ENCODE peak calls at places on chromosomes 13 and 19, in five cellular contexts. N is nucleus accumbens; M is C1 segment of cervical spinal cord; J is small intestine; E is stimulated activated CD4-positive, alpha-beta T cell treated with anti-CD3 and anti-CD28 coated beads, Interleukin-12 subunit alpha, Interleukin-12 subunit beta, amount 100 ng/mL, for 24 hours. H is an unnamed sample.

GRCh38 chr13:21130116-21130515 is 46.2 kb downstream of the SKA3 start:
- DNase-seq in N (no peak), M (no peak), J (no peak), E (no peak), H (no peak)

GRCh38 chr19:43532571-43532961 is 422 bp upstream of the ZNF575 start:
- DNase-seq in N (no peak), M (no peak), J (peak), E (no peak), H (no peak)

GRCh38 chr13:64272681-64273080 is 2857.0 kb upstream of the PCDH20 start:
- DNase-seq in N (no peak), M (no peak), J (no peak), E (no peak), H (no peak)

GRCh38 chr13:108342369-108343289 is 73.1 kb downstream of the TNFSF13B start:
- DNase-seq in N (no peak), M (no peak), J (peak), E (no peak), H (peak)

GRCh38 chr19:13044160-13044853 is 49.0 kb downstream of the NFIX start:
- DNase-seq in N (no peak), M (no peak), J (no peak), E (no peak), H (no peak)

GRCh38 chr13:24306632-24307031 is 2.7 kb upstream of the C1QTNF9 start:
- DNase-seq in N (no peak), M (no peak), J (no peak), E (no peak), H (no peak)

GRCh38 chr19:49816616-49817015 is 1.5 kb upstream of the MED25 start:
- DNase-seq in N (no peak), M (no peak), J (no peak), E (no peak), H (no peak)

GRCh38 chr13:33730147-33730546 is 87.8 kb upstream of the RFC3 start:
- DNase-seq in N (no peak), M (no peak), J (no peak), E (no peak), H (no peak)

GRCh38 chr19:34217952-34218817 is 36.2 kb upstream of the GARRE1 start:
- DNase-seq in N (no peak), M (no peak), J (peak), E (peak), H (peak)

GRCh38 chr19:19142347-19142746 is 4.1 kb upstream of the TMEM161A start:
- DNase-seq in N (no peak), M (no peak), J (no peak), E (no peak), H (no peak)

GRCh38 chr19:8304841-8305621 is 3.1 kb downstream of the CD320 start:
- DNase-seq in N (no peak), M (no peak), J (no peak), E (no peak), H (no peak)

GRCh38 chr13:20016649-20017364 is 58.3 kb downstream of the ZMYM2 start:
- DNase-seq in N (no peak), M (no peak), J (no peak), E (no peak), H (no peak)

GRCh38 chr13:109672545-109672944 is 113.8 kb downstream of the IRS2 start:
- DNase-seq in N (no peak), M (no peak), J (no peak), E (no peak), H (no peak)

GRCh38 chr13:109989686-109990085 is 203.3 kb upstream of the IRS2 start:
- DNase-seq in N (no peak), M (no peak), J (no peak), E (no peak), H (no peak)

GRCh38 chr13:45167611-45168554 is 33.0 kb downstream of the KCTD4 start:
- DNase-seq in N (no peak), M (no peak), J (peak), E (no peak), H (no peak)

GRCh38 chr19:48969276-48970138 is 4.4 kb downstream of the FTL start:
- DNase-seq in N (no peak), M (no peak), J (no peak), E (no peak), H (no peak)

GRCh38 chr13:108266316-108266936 is 3.1 kb upstream of the TNFSF13B start:
- DNase-seq in N (no peak), M (peak), J (no peak), E (no peak), H (no peak)